ENCODE peak calls at places on chromosomes 5 and 9, in seven cellular contexts. P, V, C, W, E, B and Q are unnamed samples.

GRCh38 chr9:34741628-34742027 is 31.7 kb upstream of the CCL21 start:
- DNase-seq in V (no peak), P (no peak), E (no peak), B (no peak), W (no peak), C (no peak), Q (no peak)

GRCh38 chr5:80168388-80169028 is 87.3 kb downstream of the SERINC5 start:
- DNase-seq in P (no peak), W (no peak), E (no peak), B (no peak), V (no peak), C (no peak), Q (no peak)

GRCh38 chr5:133605323-133605722 is 7.0 kb downstream of the FSTL4 start:
- DNase-seq in B (no peak), C (no peak), V (no peak), P (no peak), E (no peak), W (no peak), Q (no peak)

GRCh38 chr5:174222891-174223290 is 177.4 kb downstream of the NSG2 start:
- DNase-seq in C (no peak), B (no peak), W (no peak), V (no peak), E (no peak), P (no peak), Q (no peak)

GRCh38 chr9:4170231-4170630 is 129.6 kb downstream of the GLIS3 start:
- DNase-seq in W (no peak), V (no peak), B (peak), E (no peak), P (peak), C (no peak), Q (no peak)

GRCh38 chr9:92707530-92707929 is 37.6 kb upstream of the IPPK start:
- DNase-seq in V (no peak), B (no peak), C (no peak), P (no peak), W (no peak), E (no peak), Q (no peak)

GRCh38 chr5:176388003-176388340 is 426 bp downstream of the NOP16 start:
- DNase-seq in B (peak), W (no peak), C (no peak), V (peak), E (no peak), P (peak), Q (no peak)

GRCh38 chr9:105244996-105245719 is 707 bp downstream of the SLC44A1 start:
- DNase-seq in B (peak), C (no peak), W (no peak), P (peak), E (peak), V (no peak), Q (peak)

GRCh38 chr5:143650296-143650695 is 161.7 kb upstream of the HMHB1 start:
- DNase-seq in E (no peak), V (no peak), W (no peak), C (no peak), B (no peak), P (no peak), Q (no peak)

GRCh38 chr9:130834371-130835311 is at the start of gene ABL1:
- DNase-seq in B (peak), C (peak), E (peak), P (peak), W (no peak), V (peak), Q (peak)

GRCh38 chr5:121053055-121053985 is 589.2 kb downstream of the PRR16 start:
- DNase-seq in B (no peak), V (no peak), W (no peak), P (no peak), C (no peak), E (no peak), Q (no peak)

GRCh38 chr9:132486706-132487350 is 76.8 kb downstream of the CFAP77 start:
- DNase-seq in B (no peak), C (no peak), W (no peak), V (no peak), E (no peak), P (no peak), Q (no peak)

GRCh38 chr9:6538666-6539071 is 106.9 kb downstream of the GLDC start:
- DNase-seq in W (no peak), C (no peak), V (peak), E (no peak), B (peak), P (peak), Q (peak)

GRCh38 chr9:92196909-92197308 is 81.7 kb upstream of the SPTLC1 start:
- DNase-seq in C (no peak), V (peak), W (no peak), B (no peak), E (no peak), P (peak), Q (no peak)